ENCODE peak calls at places on chromosomes 1 and 21, in seven cellular contexts. Q, L, U, Z, Y, D and G are unnamed samples.

GRCh38 chr21:34688145-34688544 is 19.4 kb downstream of the CLIC6 start:
- DNase-seq in Z (no peak), U (no peak), D (no peak), Q (no peak), Y (no peak), L (peak; percentile 36), G (no peak)

GRCh38 chr1:111585461-111586100 is 34.0 kb upstream of the RAP1A start:
- DNase-seq in U (no peak), Y (no peak), D (no peak), Q (no peak), L (no peak), Z (no peak), G (no peak)

GRCh38 chr1:157193702-157194391 is 55.7 kb upstream of the ETV3 start:
- DNase-seq in U (no peak), Q (peak; percentile 61), L (peak; percentile 31), Y (no peak), D (peak; percentile 35), Z (peak; percentile 75), G (peak; percentile 16)

GRCh38 chr1:201448981-201449380 is 20.0 kb downstream of the PHLDA3 start:
- DNase-seq in D (no peak), Y (no peak), Q (no peak), L (peak; percentile 84), U (no peak), Z (no peak), G (no peak)

GRCh38 chr1:96306809-96307208 is 414.8 kb upstream of the PTBP2 start:
- DNase-seq in Q (no peak), U (peak; percentile 21), D (peak; percentile 32), Y (no peak), Z (no peak), L (no peak), G (peak; percentile 52)

GRCh38 chr1:208066583-208066982 is 155.7 kb upstream of the CD34 start:
- DNase-seq in Z (no peak), D (no peak), Y (no peak), L (no peak), Q (no peak), U (no peak), G (no peak)

GRCh38 chr1:32925360-32926142 is 24.4 kb upstream of the TMEM54 start:
- DNase-seq in U (no peak), Y (no peak), D (no peak), Z (peak; percentile 45), Q (peak; percentile 14), L (no peak), G (no peak)

GRCh38 chr1:6294868-6295556 is 34.1 kb upstream of the GPR153 start:
- DNase-seq in D (no peak), Z (no peak), Q (no peak), Y (no peak), U (no peak), L (no peak), G (no peak)

GRCh38 chr21:44401386-44402160 is 48.2 kb downstream of the TRPM2 start:
- DNase-seq in Z (no peak), Y (no peak), L (no peak), D (no peak), U (no peak), Q (no peak), G (no peak)

GRCh38 chr1:95311006-95311405 is 77.0 kb downstream of the RWDD3 start:
- DNase-seq in Y (no peak), U (no peak), L (no peak), D (no peak), Z (no peak), Q (no peak), G (no peak)

GRCh38 chr1:154352581-154353459 is 27.5 kb downstream of the ATP8B2 start:
- DNase-seq in L (peak; percentile 58), Y (no peak), D (no peak), Q (peak; percentile 56), U (no peak), Z (peak; percentile 71), G (no peak)

GRCh38 chr1:76891931-76892330 is 24.7 kb downstream of the ST6GALNAC5 start:
- DNase-seq in Y (no peak), U (peak; percentile 56), D (no peak), Q (no peak), L (no peak), Z (no peak), G (peak; percentile 81)

GRCh38 chr1:48693674-48694347 is 82.9 kb downstream of the BEND5 start:
- DNase-seq in Z (no peak), D (peak; percentile 60), L (no peak), Y (no peak), Q (no peak), U (no peak), G (no peak)

GRCh38 chr1:56406821-56407220 is 172.5 kb downstream of the PLPP3 start:
- DNase-seq in Y (no peak), Q (no peak), D (no peak), L (no peak), U (no peak), Z (no peak), G (no peak)

GRCh38 chr21:42239973-42240372 is 21.0 kb downstream of the ABCG1 start:
- DNase-seq in U (no peak), Z (no peak), Y (no peak), L (no peak), D (no peak), Q (no peak), G (no peak)

GRCh38 chr1:211345719-211346118 is 19.1 kb downstream of the TRAF5 start:
- DNase-seq in Y (no peak), Z (no peak), Q (no peak), L (no peak), D (no peak), U (no peak), G (no peak)

GRCh38 chr1:111204211-111204883 is 3.9 kb upstream of the DENND2D start:
- DNase-seq in Z (peak; percentile 92), U (no peak), Q (no peak), D (no peak), Y (no peak), L (no peak), G (no peak)

GRCh38 chr1:152009691-152010090 is 16.0 kb upstream of the S100A10 start:
- DNase-seq in Y (no peak), U (no peak), Z (no peak), Q (no peak), L (no peak), D (no peak), G (no peak)

GRCh38 chr1:152014943-152015342 is 21.3 kb upstream of the S100A10 start:
- DNase-seq in L (no peak), Z (no peak), Q (no peak), D (no peak), Y (no peak), U (no peak), G (no peak)

GRCh38 chr1:152015766-152016165 is 21.0 kb downstream of the S100A11 start:
- DNase-seq in Z (no peak), Y (no peak), Q (no peak), U (no peak), D (no peak), L (no peak), G (no peak)

GRCh38 chr1:152018537-152018936 is 18.3 kb downstream of the S100A11 start:
- DNase-seq in L (no peak), D (no peak), Q (peak; percentile 8), Z (peak; percentile 19), Y (no peak), U (no peak), G (no peak)

GRCh38 chr1:152013664-152014237 is 20.1 kb upstream of the S100A10 start:
- DNase-seq in D (no peak), Y (no peak), L (no peak), U (no peak), Q (peak; percentile 48), Z (peak; percentile 51), G (no peak)
- TF ChIP-seq CTCF in D (peak; percentile 89), Y (no peak), L (peak; percentile 31), U (peak; percentile 76), Q (peak; percentile 63), Z (peak; percentile 43), G (peak; percentile 71)

GRCh38 chr21:18772404-18772803 is 368.8 kb upstream of the TMPRSS15 start:
- DNase-seq in Y (no peak), D (no peak), Q (peak; percentile 31), Z (no peak), L (no peak), U (no peak), G (no peak)
- TF ChIP-seq CTCF in Y (no peak), D (no peak), Q (no peak), Z (no peak), L (no peak), U (no peak), G (no peak)

DNA sequence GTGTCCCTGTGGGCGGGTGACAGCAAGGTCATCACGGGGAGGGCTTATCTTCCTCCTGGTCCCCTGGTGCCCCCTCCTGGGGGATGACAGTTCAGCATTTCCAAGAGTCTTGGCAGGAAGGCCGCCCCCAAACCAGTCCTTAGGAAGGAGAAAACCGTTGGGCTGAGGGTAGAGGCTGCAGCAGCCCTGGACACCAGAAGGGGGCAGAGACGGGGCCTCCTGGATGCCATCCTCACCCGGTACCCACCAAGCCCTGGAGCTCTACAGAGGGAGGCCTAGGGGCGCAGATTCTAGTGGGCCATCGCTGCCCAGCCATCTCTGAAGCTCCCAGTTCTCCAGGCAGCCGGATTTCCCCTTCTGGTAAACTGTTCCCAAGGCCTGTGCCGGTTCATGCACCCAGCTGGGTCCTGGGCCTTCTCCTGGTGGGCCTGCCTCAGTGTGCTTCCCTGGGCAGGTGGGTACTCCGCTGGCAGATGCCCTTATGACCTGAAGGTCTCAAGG is 14.8 kb upstream of the ZNF669 start:
- DNase-seq in L (no peak), Y (no peak), U (no peak), Q (no peak), Z (no peak), D (no peak), G (no peak)
- TF ChIP-seq CTCF in L (no peak), Y (no peak), U (no peak), Q (no peak), Z (no peak), D (no peak), G (no peak)

GRCh38 chr21:30340714-30341573 is 3.5 kb upstream of the KRTAP27-1 start:
- DNase-seq in Z (peak; percentile 41), D (no peak), L (no peak), U (no peak), Y (no peak), Q (no peak), G (no peak)
- TF ChIP-seq CTCF in Z (peak; percentile 71), D (peak; percentile 90), L (peak; percentile 74), U (peak; percentile 54), Y (peak; percentile 64), Q (peak; percentile 29), G (peak; percentile 46)

DNA sequence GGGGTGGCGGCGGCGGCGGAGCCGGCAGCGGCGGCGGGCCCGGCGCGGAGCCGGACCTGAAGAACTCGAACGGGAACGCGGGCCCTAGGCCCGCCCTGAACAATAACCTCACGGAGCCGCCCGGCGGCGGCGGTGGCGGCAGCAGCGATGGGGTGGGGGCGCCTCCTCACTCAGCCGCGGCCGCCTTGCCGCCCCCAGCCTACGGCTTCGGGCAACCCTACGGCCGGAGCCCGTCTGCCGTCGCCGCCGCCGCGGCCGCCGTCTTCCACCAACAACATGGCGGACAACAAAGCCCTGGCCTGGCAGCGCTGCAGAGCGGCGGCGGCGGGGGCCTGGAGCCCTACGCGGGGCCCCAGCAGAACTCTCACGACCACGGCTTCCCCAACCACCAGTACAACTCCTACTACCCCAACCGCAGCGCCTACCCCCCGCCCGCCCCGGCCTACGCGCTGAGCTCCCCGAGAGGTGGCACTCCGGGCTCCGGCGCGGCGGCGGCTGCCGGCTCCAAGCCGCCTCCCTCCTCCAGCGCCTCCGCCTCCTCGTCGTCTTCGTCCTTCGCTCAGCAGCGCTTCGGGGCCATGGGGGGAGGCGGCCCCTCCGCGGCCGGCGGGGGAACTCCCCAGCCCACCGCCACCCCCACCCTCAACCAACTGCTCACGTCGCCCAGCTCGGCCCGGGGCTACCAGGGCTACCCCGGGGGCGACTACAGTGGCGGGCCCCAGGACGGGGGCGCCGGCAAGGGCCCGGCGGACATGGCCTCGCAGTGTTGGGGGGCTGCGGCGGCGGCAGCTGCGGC is 1.0 kb downstream of the ARID1A start:
- DNase-seq in L (peak; percentile 19), U (no peak), D (no peak), Z (peak; percentile 52), Y (no peak), Q (no peak), G (no peak)
- TF ChIP-seq CTCF in L (no peak), U (no peak), D (no peak), Z (no peak), Y (no peak), Q (no peak), G (no peak)

GRCh38 chr1:30335997-30336390 is 387.4 kb downstream of the MATN1 start:
- DNase-seq in Z (no peak), L (no peak), Q (no peak), D (no peak), U (no peak), Y (no peak), G (no peak)
- TF ChIP-seq CTCF in Z (no peak), L (no peak), Q (no peak), D (no peak), U (no peak), Y (no peak), G (no peak)